ENCODE peak calls at places on chromosome 7, in ten cellular contexts. One of them, this sample, is unnamed.

GRCh38 chr7:46173526-46174191 is 252.6 kb upstream of the IGFBP3 start:
- DNase-seq in fibroblast of villous mesenchyme: peak; percentile 49
- DNase-seq in germinal center: no peak
- DNase-seq in GM06990: no peak
- DNase-seq in HFFc6: no peak
- DNase-seq in neural crest cell: no peak
- DNase-seq in KG1: no peak
- DNase-seq in posterior vena cava: no peak
- DNase-seq in activated T-cell treated with anti-CD3 and anti-CD28 coated beads, Interleukin-2, amount 50 U/mL, for 4 hours: no peak
- DNase-seq in GDM1: no peak
- DNase-seq in this sample: no peak

GRCh38 chr7:98213874-98214810 is 2.9 kb downstream of the BHLHA15 start:
- DNase-seq in HFFc6: no peak
- DNase-seq in fibroblast of villous mesenchyme: no peak
- DNase-seq in KG1: no peak
- DNase-seq in activated T-cell treated with anti-CD3 and anti-CD28 coated beads, Interleukin-2, amount 50 U/mL, for 4 hours: no peak
- DNase-seq in GDM1: no peak
- DNase-seq in neural crest cell: no peak
- DNase-seq in germinal center: no peak
- DNase-seq in posterior vena cava: peak; percentile 78
- DNase-seq in GM06990: no peak
- DNase-seq in this sample: no peak

GRCh38 chr7:41244246-41244645 is 458.6 kb downstream of the INHBA start:
- DNase-seq in neural crest cell: no peak
- DNase-seq in KG1: no peak
- DNase-seq in germinal center: no peak
- DNase-seq in GM06990: no peak
- DNase-seq in posterior vena cava: no peak
- DNase-seq in HFFc6: peak; percentile 40
- DNase-seq in activated T-cell treated with anti-CD3 and anti-CD28 coated beads, Interleukin-2, amount 50 U/mL, for 4 hours: no peak
- DNase-seq in fibroblast of villous mesenchyme: no peak
- DNase-seq in GDM1: no peak
- DNase-seq in this sample: peak; percentile 3

GRCh38 chr7:36021367-36021766 is 131.7 kb upstream of the EEPD1 start:
- DNase-seq in KG1: no peak
- DNase-seq in GM06990: no peak
- DNase-seq in activated T-cell treated with anti-CD3 and anti-CD28 coated beads, Interleukin-2, amount 50 U/mL, for 4 hours: no peak
- DNase-seq in fibroblast of villous mesenchyme: no peak
- DNase-seq in GDM1: no peak
- DNase-seq in posterior vena cava: no peak
- DNase-seq in neural crest cell: no peak
- DNase-seq in HFFc6: no peak
- DNase-seq in germinal center: no peak
- DNase-seq in this sample: peak; percentile 73

GRCh38 chr7:39291644-39292411 is 274.4 kb upstream of the YAE1 start:
- DNase-seq in fibroblast of villous mesenchyme: no peak
- DNase-seq in HFFc6: no peak
- DNase-seq in KG1: no peak
- DNase-seq in GDM1: no peak
- DNase-seq in posterior vena cava: no peak
- DNase-seq in activated T-cell treated with anti-CD3 and anti-CD28 coated beads, Interleukin-2, amount 50 U/mL, for 4 hours: no peak
- DNase-seq in germinal center: no peak
- DNase-seq in GM06990: no peak
- DNase-seq in neural crest cell: no peak
- DNase-seq in this sample: no peak

GRCh38 chr7:5699467-5699866 is 82.0 kb downstream of the RNF216 start:
- DNase-seq in posterior vena cava: no peak
- DNase-seq in fibroblast of villous mesenchyme: peak; percentile 18
- DNase-seq in KG1: no peak
- DNase-seq in GDM1: no peak
- DNase-seq in activated T-cell treated with anti-CD3 and anti-CD28 coated beads, Interleukin-2, amount 50 U/mL, for 4 hours: no peak
- DNase-seq in germinal center: no peak
- DNase-seq in HFFc6: no peak
- DNase-seq in GM06990: no peak
- DNase-seq in neural crest cell: no peak
- DNase-seq in this sample: no peak

GRCh38 chr7:212754-213153 is 20.4 kb downstream of the FAM20C start:
- DNase-seq in KG1: no peak
- DNase-seq in posterior vena cava: no peak
- DNase-seq in fibroblast of villous mesenchyme: no peak
- DNase-seq in activated T-cell treated with anti-CD3 and anti-CD28 coated beads, Interleukin-2, amount 50 U/mL, for 4 hours: no peak
- DNase-seq in GM06990: no peak
- DNase-seq in GDM1: no peak
- DNase-seq in HFFc6: no peak
- DNase-seq in neural crest cell: no peak
- DNase-seq in germinal center: no peak
- DNase-seq in this sample: no peak

GRCh38 chr7:136709876-136710275 is 158.6 kb upstream of the CHRM2 start:
- DNase-seq in posterior vena cava: no peak
- DNase-seq in GM06990: no peak
- DNase-seq in activated T-cell treated with anti-CD3 and anti-CD28 coated beads, Interleukin-2, amount 50 U/mL, for 4 hours: no peak
- DNase-seq in germinal center: no peak
- DNase-seq in KG1: no peak
- DNase-seq in neural crest cell: no peak
- DNase-seq in HFFc6: no peak
- DNase-seq in GDM1: no peak
- DNase-seq in fibroblast of villous mesenchyme: no peak
- DNase-seq in this sample: no peak

GRCh38 chr7:96729795-96730194 is 20.1 kb upstream of the SEM1 start:
- DNase-seq in GDM1: no peak
- DNase-seq in fibroblast of villous mesenchyme: no peak
- DNase-seq in posterior vena cava: no peak
- DNase-seq in neural crest cell: no peak
- DNase-seq in GM06990: no peak
- DNase-seq in activated T-cell treated with anti-CD3 and anti-CD28 coated beads, Interleukin-2, amount 50 U/mL, for 4 hours: no peak
- DNase-seq in HFFc6: no peak
- DNase-seq in germinal center: no peak
- DNase-seq in KG1: no peak
- DNase-seq in this sample: no peak

GRCh38 chr7:23615331-23615730 is 18.1 kb downstream of the CCDC126 start:
- DNase-seq in fibroblast of villous mesenchyme: no peak
- DNase-seq in HFFc6: no peak
- DNase-seq in activated T-cell treated with anti-CD3 and anti-CD28 coated beads, Interleukin-2, amount 50 U/mL, for 4 hours: no peak
- DNase-seq in posterior vena cava: no peak
- DNase-seq in neural crest cell: no peak
- DNase-seq in GM06990: no peak
- DNase-seq in GDM1: no peak
- DNase-seq in germinal center: no peak
- DNase-seq in KG1: no peak
- DNase-seq in this sample: no peak

GRCh38 chr7:36301914-36302771 is 87.5 kb upstream of the ANLN start:
- DNase-seq in activated T-cell treated with anti-CD3 and anti-CD28 coated beads, Interleukin-2, amount 50 U/mL, for 4 hours: no peak
- DNase-seq in HFFc6: no peak
- DNase-seq in neural crest cell: no peak
- DNase-seq in GM06990: no peak
- DNase-seq in fibroblast of villous mesenchyme: no peak
- DNase-seq in GDM1: no peak
- DNase-seq in posterior vena cava: no peak
- DNase-seq in germinal center: no peak
- DNase-seq in KG1: no peak
- DNase-seq in this sample: no peak

GRCh38 chr7:134514663-134515062 is 12.7 kb upstream of the AKR1B10 start:
- DNase-seq in HFFc6: peak; percentile 79
- DNase-seq in GDM1: peak; percentile 19
- DNase-seq in germinal center: peak; percentile 57
- DNase-seq in fibroblast of villous mesenchyme: peak; percentile 82
- DNase-seq in GM06990: no peak
- DNase-seq in posterior vena cava: no peak
- DNase-seq in activated T-cell treated with anti-CD3 and anti-CD28 coated beads, Interleukin-2, amount 50 U/mL, for 4 hours: no peak
- DNase-seq in KG1: peak; percentile 4
- DNase-seq in neural crest cell: peak; percentile 38
- DNase-seq in this sample: no peak

GRCh38 chr7:102916426-102916825 is 3.6 kb downstream of the LRRC17 start:
- DNase-seq in activated T-cell treated with anti-CD3 and anti-CD28 coated beads, Interleukin-2, amount 50 U/mL, for 4 hours: no peak
- DNase-seq in germinal center: no peak
- DNase-seq in GDM1: no peak
- DNase-seq in HFFc6: peak; percentile 62
- DNase-seq in posterior vena cava: no peak
- DNase-seq in GM06990: no peak
- DNase-seq in KG1: no peak
- DNase-seq in fibroblast of villous mesenchyme: peak; percentile 55
- DNase-seq in neural crest cell: no peak
- DNase-seq in this sample: no peak

GRCh38 chr7:131849472-131849871 is 293.0 kb upstream of the PODXL start:
- DNase-seq in posterior vena cava: no peak
- DNase-seq in KG1: no peak
- DNase-seq in GM06990: no peak
- DNase-seq in HFFc6: no peak
- DNase-seq in neural crest cell: no peak
- DNase-seq in GDM1: no peak
- DNase-seq in fibroblast of villous mesenchyme: no peak
- DNase-seq in activated T-cell treated with anti-CD3 and anti-CD28 coated beads, Interleukin-2, amount 50 U/mL, for 4 hours: no peak
- DNase-seq in germinal center: no peak
- DNase-seq in this sample: no peak

GRCh38 chr7:24894670-24895221 is 85.2 kb downstream of the OSBPL3 start:
- DNase-seq in HFFc6: no peak
- DNase-seq in GM06990: no peak
- DNase-seq in germinal center: no peak
- DNase-seq in posterior vena cava: no peak
- DNase-seq in activated T-cell treated with anti-CD3 and anti-CD28 coated beads, Interleukin-2, amount 50 U/mL, for 4 hours: no peak
- DNase-seq in KG1: no peak
- DNase-seq in neural crest cell: no peak
- DNase-seq in GDM1: no peak
- DNase-seq in fibroblast of villous mesenchyme: no peak
- DNase-seq in this sample: no peak

GRCh38 chr7:47304727-47305719 is 276.9 kb downstream of the TNS3 start:
- DNase-seq in GM06990: no peak
- DNase-seq in posterior vena cava: no peak
- DNase-seq in activated T-cell treated with anti-CD3 and anti-CD28 coated beads, Interleukin-2, amount 50 U/mL, for 4 hours: no peak
- DNase-seq in germinal center: no peak
- DNase-seq in KG1: no peak
- DNase-seq in GDM1: no peak
- DNase-seq in neural crest cell: no peak
- DNase-seq in HFFc6: no peak
- DNase-seq in fibroblast of villous mesenchyme: no peak
- DNase-seq in this sample: no peak

GRCh38 chr7:95441042-95441823 is 6.4 kb upstream of the PON2 start:
- DNase-seq in GDM1: no peak
- DNase-seq in germinal center: no peak
- DNase-seq in neural crest cell: no peak
- DNase-seq in posterior vena cava: no peak
- DNase-seq in activated T-cell treated with anti-CD3 and anti-CD28 coated beads, Interleukin-2, amount 50 U/mL, for 4 hours: no peak
- DNase-seq in fibroblast of villous mesenchyme: no peak
- DNase-seq in GM06990: no peak
- DNase-seq in HFFc6: no peak
- DNase-seq in KG1: no peak
- DNase-seq in this sample: no peak

GRCh38 chr7:34727464-34727995 is 69.5 kb downstream of the NPSR1 start:
- DNase-seq in neural crest cell: no peak
- DNase-seq in GDM1: no peak
- DNase-seq in HFFc6: no peak
- DNase-seq in germinal center: no peak
- DNase-seq in GM06990: no peak
- DNase-seq in fibroblast of villous mesenchyme: no peak
- DNase-seq in posterior vena cava: no peak
- DNase-seq in KG1: no peak
- DNase-seq in activated T-cell treated with anti-CD3 and anti-CD28 coated beads, Interleukin-2, amount 50 U/mL, for 4 hours: no peak
- DNase-seq in this sample: no peak

GRCh38 chr7:142557971-142558582 is 191.2 kb upstream of the PRSS1 start:
- DNase-seq in HFFc6: peak; percentile 75
- DNase-seq in activated T-cell treated with anti-CD3 and anti-CD28 coated beads, Interleukin-2, amount 50 U/mL, for 4 hours: peak; percentile 42
- DNase-seq in fibroblast of villous mesenchyme: peak; percentile 44
- DNase-seq in KG1: no peak
- DNase-seq in neural crest cell: peak; percentile 22
- DNase-seq in GM06990: no peak
- DNase-seq in GDM1: peak; percentile 69
- DNase-seq in germinal center: peak; percentile 60
- DNase-seq in posterior vena cava: no peak
- DNase-seq in this sample: peak; percentile 23

GRCh38 chr7:98156700-98157099 is 50.0 kb downstream of the LMTK2 start:
- DNase-seq in neural crest cell: no peak
- DNase-seq in KG1: no peak
- DNase-seq in fibroblast of villous mesenchyme: no peak
- DNase-seq in germinal center: no peak
- DNase-seq in posterior vena cava: no peak
- DNase-seq in GDM1: no peak
- DNase-seq in HFFc6: no peak
- DNase-seq in GM06990: no peak
- DNase-seq in activated T-cell treated with anti-CD3 and anti-CD28 coated beads, Interleukin-2, amount 50 U/mL, for 4 hours: no peak
- DNase-seq in this sample: no peak

GRCh38 chr7:45990276-45990675 is 69.2 kb upstream of the IGFBP3 start:
- DNase-seq in germinal center: no peak
- DNase-seq in GDM1: no peak
- DNase-seq in fibroblast of villous mesenchyme: no peak
- DNase-seq in neural crest cell: no peak
- DNase-seq in posterior vena cava: no peak
- DNase-seq in GM06990: no peak
- DNase-seq in HFFc6: no peak
- DNase-seq in activated T-cell treated with anti-CD3 and anti-CD28 coated beads, Interleukin-2, amount 50 U/mL, for 4 hours: no peak
- DNase-seq in KG1: no peak
- DNase-seq in this sample: no peak

GRCh38 chr7:18667466-18667865 is 171.9 kb downstream of the HDAC9 start:
- DNase-seq in GM06990: no peak
- DNase-seq in fibroblast of villous mesenchyme: peak; percentile 63
- DNase-seq in germinal center: no peak
- DNase-seq in GDM1: no peak
- DNase-seq in neural crest cell: no peak
- DNase-seq in activated T-cell treated with anti-CD3 and anti-CD28 coated beads, Interleukin-2, amount 50 U/mL, for 4 hours: no peak
- DNase-seq in HFFc6: peak; percentile 64
- DNase-seq in posterior vena cava: no peak
- DNase-seq in KG1: no peak
- DNase-seq in this sample: no peak

GRCh38 chr7:105805619-105806018 is 70.8 kb downstream of the ATXN7L1 start:
- DNase-seq in GDM1: no peak
- DNase-seq in HFFc6: no peak
- DNase-seq in activated T-cell treated with anti-CD3 and anti-CD28 coated beads, Interleukin-2, amount 50 U/mL, for 4 hours: no peak
- DNase-seq in neural crest cell: no peak
- DNase-seq in posterior vena cava: no peak
- DNase-seq in germinal center: no peak
- DNase-seq in fibroblast of villous mesenchyme: no peak
- DNase-seq in KG1: no peak
- DNase-seq in GM06990: no peak
- DNase-seq in this sample: no peak

GRCh38 chr7:99331002-99331401 is 5.3 kb downstream of the ARPC1A start:
- DNase-seq in fibroblast of villous mesenchyme: no peak
- DNase-seq in HFFc6: no peak
- DNase-seq in germinal center: no peak
- DNase-seq in neural crest cell: no peak
- DNase-seq in posterior vena cava: no peak
- DNase-seq in activated T-cell treated with anti-CD3 and anti-CD28 coated beads, Interleukin-2, amount 50 U/mL, for 4 hours: no peak
- DNase-seq in KG1: no peak
- DNase-seq in GDM1: no peak
- DNase-seq in GM06990: no peak
- DNase-seq in this sample: no peak

GRCh38 chr7:98286701-98287485 is 5.4 kb downstream of the BRI3 start:
- DNase-seq in HFFc6: no peak
- DNase-seq in germinal center: no peak
- DNase-seq in posterior vena cava: no peak
- DNase-seq in KG1: no peak
- DNase-seq in GDM1: no peak
- DNase-seq in GM06990: no peak
- DNase-seq in activated T-cell treated with anti-CD3 and anti-CD28 coated beads, Interleukin-2, amount 50 U/mL, for 4 hours: no peak
- DNase-seq in neural crest cell: no peak
- DNase-seq in fibroblast of villous mesenchyme: no peak
- DNase-seq in this sample: no peak

GRCh38 chr7:158033196-158033595 is 554.4 kb downstream of the PTPRN2 start:
- DNase-seq in fibroblast of villous mesenchyme: no peak
- DNase-seq in GM06990: no peak
- DNase-seq in neural crest cell: no peak
- DNase-seq in posterior vena cava: peak; percentile 56
- DNase-seq in HFFc6: no peak
- DNase-seq in germinal center: no peak
- DNase-seq in activated T-cell treated with anti-CD3 and anti-CD28 coated beads, Interleukin-2, amount 50 U/mL, for 4 hours: no peak
- DNase-seq in KG1: no peak
- DNase-seq in GDM1: no peak
- DNase-seq in this sample: no peak

GRCh38 chr7:64574481-64575159 is 11.7 kb upstream of the ZNF680 start:
- DNase-seq in neural crest cell: no peak
- DNase-seq in GM06990: no peak
- DNase-seq in fibroblast of villous mesenchyme: peak; percentile 42
- DNase-seq in germinal center: peak; percentile 38
- DNase-seq in activated T-cell treated with anti-CD3 and anti-CD28 coated beads, Interleukin-2, amount 50 U/mL, for 4 hours: no peak
- DNase-seq in posterior vena cava: peak; percentile 84
- DNase-seq in GDM1: no peak
- DNase-seq in HFFc6: no peak
- DNase-seq in KG1: no peak
- DNase-seq in this sample: peak; percentile 50

This sample was measured in H1.